ENCODE peak calls at places on chromosomes 11 and 22, in seven cellular contexts. W is upper lobe of right lung, I is amygdala, K is A172, M is spleen, L is GM10248, V is NCI-H510A treated with DMSO at 0.1 percent for 48 hours. J is an unnamed sample.

GRCh38 chr11:74427377-74427776 is 29.1 kb upstream of the PGM2L1 start:
- DNase-seq in W (no peak), I (no peak), K (no peak), M (no peak), L (no peak), V (no peak), J (no peak)

GRCh38 chr11:123608945-123609344 is 45.5 kb downstream of the SCN3B start:
- DNase-seq in W (no peak), I (no peak), K (no peak), M (no peak), L (no peak), V (no peak), J (no peak)

GRCh38 chr22:31923166-31923565 is 21.2 kb upstream of the YWHAH start:
- DNase-seq in W (no peak), I (no peak), K (no peak), M (no peak), L (no peak), V (no peak), J (no peak)

GRCh38 chr11:116984589-116984988 is 113.6 kb downstream of the SIK3 start:
- DNase-seq in W (no peak), I (no peak), K (peak; percentile 64), M (no peak), L (no peak), V (no peak), J (no peak)

GRCh38 chr11:118241191-118242098 is 10.7 kb downstream of the MPZL3 start:
- DNase-seq in W (no peak), I (no peak), K (peak; percentile 64), M (peak; percentile 77), L (peak; percentile 60), V (peak; percentile 34), J (no peak)

GRCh38 chr11:129865701-129866100 is 29.7 kb downstream of the NFRKB start:
- DNase-seq in W (no peak), I (no peak), K (no peak), M (no peak), L (no peak), V (no peak), J (no peak)

GRCh38 chr11:66981976-66982578 is 7.0 kb downstream of the C11orf86 start:
- DNase-seq in W (peak; percentile 78), I (no peak), K (peak; percentile 96), M (no peak), L (no peak), V (peak; percentile 79), J (peak; percentile 69)

GRCh38 chr11:70135142-70136132 is 57.3 kb downstream of the ANO1 start:
- DNase-seq in W (no peak), I (no peak), K (no peak), M (no peak), L (no peak), V (no peak), J (no peak)

GRCh38 chr11:36131719-36132349 is 157.4 kb downstream of the COMMD9 start:
- DNase-seq in W (no peak), I (no peak), K (peak; percentile 23), M (no peak), L (peak; percentile 45), V (no peak), J (no peak)

GRCh38 chr11:68056317-68057285 is 17.8 kb downstream of the TCIRG1 start:
- DNase-seq in W (peak; percentile 13), I (no peak), K (no peak), M (no peak), L (no peak), V (no peak), J (no peak)

GRCh38 chr11:12175694-12176241 is 65.4 kb downstream of the MICAL2 start:
- DNase-seq in W (peak; percentile 9), I (no peak), K (peak; percentile 98), M (no peak), L (no peak), V (no peak), J (no peak)

GRCh38 chr22:36149464-36149863 is 11.1 kb downstream of the APOL3 start:
- DNase-seq in W (no peak), I (no peak), K (no peak), M (no peak), L (no peak), V (no peak), J (no peak)

GRCh38 chr11:18384157-18384641 is 10.2 kb upstream of the LDHA start:
- DNase-seq in W (peak; percentile 68), I (no peak), K (peak; percentile 94), M (peak; percentile 76), L (no peak), V (peak; percentile 11), J (peak; percentile 59)

GRCh38 chr11:70703141-70704052 is 305.1 kb downstream of the CTTN start:
- DNase-seq in W (peak; percentile 51), I (no peak), K (no peak), M (peak; percentile 53), L (no peak), V (no peak), J (peak; percentile 26)

GRCh38 chr11:65437436-65438227 is 15.0 kb downstream of the NEAT1 start:
- DNase-seq in W (peak; percentile 36), I (no peak), K (peak; percentile 36), M (no peak), L (no peak), V (no peak), J (no peak)

GRCh38 chr11:2771758-2772466 is 72.1 kb upstream of the KCNQ1OT1 start:
- DNase-seq in W (peak; percentile 55), I (no peak), K (no peak), M (peak; percentile 41), L (no peak), V (no peak), J (no peak)

GRCh38 chr22:46515208-46516111 is 22.0 kb downstream of the CELSR1 start:
- DNase-seq in W (no peak), I (no peak), K (peak; percentile 76), M (no peak), L (no peak), V (no peak), J (no peak)

GRCh38 chr11:69337211-69337721 is 43.3 kb downstream of the MYEOV start:
- DNase-seq in W (peak; percentile 39), I (no peak), K (peak; percentile 85), M (no peak), L (peak; percentile 75), V (peak; percentile 11), J (peak; percentile 89)

GRCh38 chr11:134614141-134614540 is 202.1 kb upstream of the B3GAT1 start:
- DNase-seq in W (no peak), I (no peak), K (no peak), M (no peak), L (no peak), V (no peak), J (no peak)

GRCh38 chr11:70016666-70017347 is 61.3 kb upstream of the ANO1 start:
- DNase-seq in W (no peak), I (no peak), K (peak; percentile 94), M (peak; percentile 41), L (no peak), V (no peak), J (no peak)